ENCODE peak calls at places on chromosomes 12 and 14, in four cellular contexts. One of them, this sample, is unnamed.

GRCh38 chr12:130925616-130926015 is 28.1 kb upstream of the ADGRD1 start:
- DNase-seq in NB4: no peak
- DNase-seq in DMS79 treated with DMSO at 0.1 percent for 48 hours: no peak
- DNase-seq in colonic mucosa: no peak
- DNase-seq in this sample: no peak

GRCh38 chr12:5177731-5178130 is 134.1 kb downstream of the KCNA5 start:
- DNase-seq in NB4: no peak
- DNase-seq in colonic mucosa: no peak
- DNase-seq in DMS79 treated with DMSO at 0.1 percent for 48 hours: no peak
- DNase-seq in this sample: no peak

GRCh38 chr12:81942588-81942987 is 183.4 kb upstream of the PPFIA2 start:
- DNase-seq in NB4: peak
- DNase-seq in colonic mucosa: no peak
- DNase-seq in DMS79 treated with DMSO at 0.1 percent for 48 hours: no peak
- DNase-seq in this sample: no peak

GRCh38 chr14:64728856-64729255 is 24.6 kb downstream of the PLEKHG3 start:
- DNase-seq in colonic mucosa: no peak
- DNase-seq in NB4: no peak
- DNase-seq in DMS79 treated with DMSO at 0.1 percent for 48 hours: no peak
- DNase-seq in this sample: peak

GRCh38 chr12:99282670-99283069 is 364.9 kb upstream of the GARIN6 start:
- DNase-seq in DMS79 treated with DMSO at 0.1 percent for 48 hours: no peak
- DNase-seq in colonic mucosa: no peak
- DNase-seq in NB4: no peak
- DNase-seq in this sample: no peak

GRCh38 chr12:116759783-116760581 is 21.9 kb downstream of the RNFT2 start:
- DNase-seq in colonic mucosa: no peak
- DNase-seq in DMS79 treated with DMSO at 0.1 percent for 48 hours: no peak
- DNase-seq in NB4: no peak
- DNase-seq in this sample: no peak

GRCh38 chr14:69204753-69205152 is 13.5 kb downstream of the EXD2 start:
- DNase-seq in colonic mucosa: no peak
- DNase-seq in NB4: no peak
- DNase-seq in DMS79 treated with DMSO at 0.1 percent for 48 hours: no peak
- DNase-seq in this sample: no peak

GRCh38 chr14:24411468-24412454 is 13.0 kb downstream of the NYNRIN start:
- DNase-seq in NB4: peak
- DNase-seq in DMS79 treated with DMSO at 0.1 percent for 48 hours: peak
- DNase-seq in colonic mucosa: no peak
- DNase-seq in this sample: no peak

GRCh38 chr14:71094722-71095121 is 187.5 kb downstream of the PCNX1 start:
- DNase-seq in DMS79 treated with DMSO at 0.1 percent for 48 hours: no peak
- DNase-seq in colonic mucosa: no peak
- DNase-seq in NB4: peak
- DNase-seq in this sample: no peak

GRCh38 chr12:54603173-54603814 is 14.8 kb upstream of the PPP1R1A start:
- DNase-seq in NB4: peak
- DNase-seq in DMS79 treated with DMSO at 0.1 percent for 48 hours: no peak
- DNase-seq in colonic mucosa: peak
- DNase-seq in this sample: peak

GRCh38 chr12:121814429-121815119 is 10.8 kb downstream of the SETD1B start:
- DNase-seq in colonic mucosa: no peak
- DNase-seq in NB4: no peak
- DNase-seq in DMS79 treated with DMSO at 0.1 percent for 48 hours: no peak
- DNase-seq in this sample: no peak

GRCh38 chr14:62428429-62429203 is 616.6 kb downstream of the KCNH5 start:
- DNase-seq in colonic mucosa: no peak
- DNase-seq in DMS79 treated with DMSO at 0.1 percent for 48 hours: no peak
- DNase-seq in NB4: no peak
- DNase-seq in this sample: no peak

GRCh38 chr14:54182419-54183040 is 214.3 kb upstream of the CDKN3 start:
- DNase-seq in colonic mucosa: no peak
- DNase-seq in NB4: no peak
- DNase-seq in DMS79 treated with DMSO at 0.1 percent for 48 hours: no peak
- DNase-seq in this sample: no peak

GRCh38 chr12:132437252-132438138 is 52.5 kb upstream of the FBRSL1 start:
- DNase-seq in NB4: peak
- DNase-seq in colonic mucosa: no peak
- DNase-seq in DMS79 treated with DMSO at 0.1 percent for 48 hours: no peak
- DNase-seq in this sample: no peak

GRCh38 chr12:642633-643477 is 20.4 kb downstream of the NINJ2 start:
- DNase-seq in NB4: peak
- DNase-seq in colonic mucosa: peak
- DNase-seq in DMS79 treated with DMSO at 0.1 percent for 48 hours: no peak
- DNase-seq in this sample: peak

GRCh38 chr12:75935544-75936242 is 95.9 kb downstream of the PHLDA1 start:
- DNase-seq in NB4: no peak
- DNase-seq in colonic mucosa: no peak
- DNase-seq in DMS79 treated with DMSO at 0.1 percent for 48 hours: no peak
- DNase-seq in this sample: no peak